ENCODE peak calls at places on chromosomes 5 and 9, in four cellular contexts. Z is neural crest cell, B is activated T-cell treated with anti-CD3 and anti-CD28 coated beads for 1 hour, L is pons. Q is an unnamed sample.

GRCh38 chr5:155915626-155916025 is 411.3 kb upstream of the SGCD start:
- DNase-seq in Z (no peak), L (no peak), B (no peak), Q (no peak)

GRCh38 chr9:128689820-128690683 is 1.0 kb downstream of the SET start:
- DNase-seq in Z (no peak), L (peak; percentile 40), B (peak; percentile 41), Q (peak; percentile 46)

GRCh38 chr9:70594546-70594945 is 180.1 kb upstream of the KLF9 start:
- DNase-seq in B (no peak), L (no peak), Z (no peak), Q (no peak)

GRCh38 chr5:53877243-53877642 is 316.8 kb downstream of the NDUFS4 start:
- DNase-seq in L (no peak), B (no peak), Z (no peak), Q (no peak)

GRCh38 chr9:127987103-127987614 is 6.4 kb upstream of the EEIG1 start:
- DNase-seq in L (no peak), B (no peak), Z (no peak), Q (no peak)

GRCh38 chr5:76547891-76548524 is 75.2 kb downstream of the F2RL2 start:
- DNase-seq in B (no peak), L (no peak), Z (no peak), Q (no peak)

GRCh38 chr9:10104796-10105195 is 508.0 kb downstream of the PTPRD start:
- DNase-seq in B (no peak), L (no peak), Z (no peak), Q (no peak)

GRCh38 chr9:95920024-95920423 is 44.5 kb downstream of the ERCC6L2 start:
- DNase-seq in L (no peak), B (no peak), Z (no peak), Q (no peak)

GRCh38 chr9:33331411-33331891 is 41.1 kb downstream of the NFX1 start:
- DNase-seq in B (no peak), Z (no peak), L (no peak), Q (no peak)

GRCh38 chr5:141734501-141735231 is 52.6 kb upstream of the ARAP3 start:
- DNase-seq in L (no peak), B (no peak), Z (peak; percentile 68), Q (peak; percentile 87)

GRCh38 chr9:21294325-21294724 is 10.8 kb downstream of the IFNA5 start:
- DNase-seq in Z (no peak), B (no peak), L (no peak), Q (no peak)

GRCh38 chr5:140565024-140565779 is 574 bp downstream of the SLC35A4 start:
- DNase-seq in L (peak; percentile 39), B (no peak), Z (no peak), Q (no peak)

GRCh38 chr5:133392448-133392847 is 219.9 kb downstream of the FSTL4 start:
- DNase-seq in L (no peak), B (no peak), Z (no peak), Q (no peak)

GRCh38 chr5:93715327-93715726 is 26.1 kb downstream of the POU5F2 start:
- DNase-seq in B (no peak), Z (no peak), L (no peak), Q (no peak)

GRCh38 chr5:154522284-154522683 is 44.3 kb upstream of the HAND1 start:
- DNase-seq in Z (no peak), B (no peak), L (no peak), Q (no peak)

GRCh38 chr9:389159-389558 is 174.5 kb downstream of the DOCK8 start:
- DNase-seq in L (no peak), Z (no peak), B (no peak), Q (no peak)

GRCh38 chr5:156815988-156816599 is 34.0 kb upstream of the PPP1R2B start:
- DNase-seq in Z (peak; percentile 36), L (peak; percentile 47), B (no peak), Q (peak; percentile 23)

GRCh38 chr5:171588046-171588445 is 168.6 kb downstream of the FGF18 start:
- DNase-seq in Z (no peak), L (no peak), B (no peak), Q (no peak)

GRCh38 chr5:94432499-94432898 is 185.9 kb downstream of the KIAA0825 start:
- DNase-seq in L (no peak), B (no peak), Z (no peak), Q (no peak)

GRCh38 chr5:142320851-142321560 is 3.8 kb downstream of the SPRY4 start:
- DNase-seq in B (no peak), L (no peak), Z (no peak), Q (no peak)

GRCh38 chr5:74673011-74673790 is 11.8 kb upstream of the HEXB start:
- DNase-seq in L (peak; percentile 88), Z (no peak), B (no peak), Q (no peak)

GRCh38 chr5:135163391-135163790 is 129.4 kb upstream of the PITX1 start:
- DNase-seq in B (no peak), L (no peak), Z (no peak), Q (no peak)